ENCODE peak calls at places on chromosomes 12 and 14, in four cellular contexts. Y is BE2C, O is keratinocyte, H is psoas muscle. K is an unnamed sample.
A peak's percentile ranks its signal among the peaks of the same experiment; 100 is the strongest.

GRCh38 chr12:29782821-29783772 is 645 bp downstream of the TMTC1 start:
- DNase-seq in Y (peak; percentile 43), O (no peak), H (peak; percentile 83), K (peak; percentile 65)

GRCh38 chr12:48078901-48079300 is 27.0 kb downstream of the SENP1 start:
- DNase-seq in Y (no peak), O (no peak), H (no peak), K (no peak)

GRCh38 chr14:24900281-24900868 is 149.6 kb downstream of the STXBP6 start:
- DNase-seq in H (no peak), Y (no peak), O (no peak), K (no peak)

GRCh38 chr14:73633115-73633514 is 11.7 kb upstream of the DNAL1 start:
- DNase-seq in Y (no peak), O (no peak), H (no peak), K (no peak)

GRCh38 chr12:47360771-47361388 is 281.1 kb upstream of the AMIGO2 start:
- DNase-seq in Y (no peak), O (no peak), H (no peak), K (no peak)

GRCh38 chr12:62919827-62920226 is 15.1 kb downstream of the PPM1H start:
- DNase-seq in H (peak; percentile 50), Y (no peak), O (no peak), K (no peak)

GRCh38 chr14:26173581-26173980 is 424.3 kb downstream of the NOVA1 start:
- DNase-seq in Y (no peak), O (no peak), H (no peak), K (no peak)

GRCh38 chr12:25701290-25701689 is 148.2 kb upstream of the LMNTD1 start:
- DNase-seq in H (no peak), Y (no peak), O (no peak), K (no peak)

GRCh38 chr12:113923251-113923650 is 42.9 kb downstream of the RBM19 start:
- DNase-seq in H (no peak), O (no peak), Y (no peak), K (no peak)

GRCh38 chr12:89846473-89846872 is 137.8 kb upstream of the ATP2B1 start:
- DNase-seq in Y (no peak), O (no peak), H (no peak), K (no peak)

GRCh38 chr14:77682158-77682553 is 25.7 kb downstream of the ALKBH1 start:
- DNase-seq in H (no peak), Y (no peak), O (no peak), K (no peak)

GRCh38 chr12:90481748-90482147 is 473.2 kb downstream of the CCER1 start:
- DNase-seq in H (no peak), O (no peak), Y (no peak), K (no peak)

GRCh38 chr12:16163891-16164290 is 113.6 kb downstream of the SLC15A5 start:
- DNase-seq in Y (no peak), H (no peak), O (no peak), K (no peak)

GRCh38 chr14:99686557-99687283 is 2.6 kb downstream of the CYP46A1 start:
- DNase-seq in H (no peak), O (no peak), Y (no peak), K (peak; percentile 43)

GRCh38 chr12:51393676-51394545 is 2.7 kb upstream of the GALNT6 start:
- DNase-seq in H (no peak), O (peak; percentile 92), Y (no peak), K (no peak)

GRCh38 chr12:112978163-112979081 is at the start of gene OAS2:
- DNase-seq in H (peak; percentile 54), O (peak; percentile 44), Y (no peak), K (peak; percentile 86)

GRCh38 chr14:72554994-72555608 is 338.8 kb downstream of the DPF3 start:
- DNase-seq in Y (no peak), O (no peak), H (no peak), K (no peak)

GRCh38 chr12:64673490-64674169 is 63.3 kb downstream of the RASSF3 start:
- DNase-seq in O (no peak), Y (peak; percentile 32), H (no peak), K (no peak)

GRCh38 chr14:59123975-59124374 is 64.5 kb upstream of the DAAM1 start:
- DNase-seq in O (no peak), H (no peak), Y (no peak), K (no peak)

GRCh38 chr12:116060765-116061164 is 216.7 kb downstream of the MED13L start:
- DNase-seq in O (no peak), Y (no peak), H (no peak), K (no peak)

GRCh38 chr14:64549805-64550538 is at the start of gene PPP1R36:
- DNase-seq in H (peak; percentile 64), Y (peak; percentile 54), O (no peak), K (peak; percentile 64)

GRCh38 chr14:60935283-60935682 is 45.6 kb downstream of the TRMT5 start:
- DNase-seq in O (no peak), Y (no peak), H (no peak), K (no peak)

GRCh38 chr14:50039120-50039517 is 77.3 kb downstream of the VCPKMT start:
- DNase-seq in O (no peak), Y (no peak), H (no peak), K (no peak)

GRCh38 chr12:128810182-128811127 is 13.3 kb downstream of the SLC15A4 start:
- DNase-seq in H (peak; percentile 93), O (no peak), Y (no peak), K (peak; percentile 83)

GRCh38 chr12:27194644-27195043 is 49.4 kb upstream of the STK38L start:
- DNase-seq in Y (no peak), O (no peak), H (no peak), K (no peak)

GRCh38 chr14:99430491-99430890 is 50.2 kb downstream of the SETD3 start:
- DNase-seq in Y (peak; percentile 31), O (no peak), H (no peak), K (no peak)

GRCh38 chr12:81811778-81812125 is 52.6 kb upstream of the PPFIA2 start:
- DNase-seq in Y (no peak), O (no peak), H (no peak), K (no peak)

GRCh38 chr14:105023791-105024480 is 3.1 kb upstream of the CDCA4 start:
- DNase-seq in Y (no peak), O (no peak), H (no peak), K (no peak)

GRCh38 chr12:10368206-10369171 is 21.4 kb downstream of the KLRK1 start:
- DNase-seq in H (no peak), Y (no peak), O (no peak), K (no peak)

GRCh38 chr14:75871181-75871880 is 110.5 kb downstream of the TGFB3 start:
- DNase-seq in O (no peak), H (no peak), Y (peak; percentile 7), K (no peak)

GRCh38 chr12:6772729-6773661 is 675 bp downstream of the LAG3 start:
- DNase-seq in O (no peak), H (no peak), Y (no peak), K (no peak)

GRCh38 chr14:69673099-69673498 is 61.7 kb downstream of the SUSD6 start:
- DNase-seq in O (no peak), H (no peak), Y (no peak), K (no peak)

GRCh38 chr12:95648990-95649791 is 97.9 kb upstream of the USP44 start:
- DNase-seq in Y (no peak), O (peak; percentile 81), H (no peak), K (no peak)

GRCh38 chr12:1880153-1880845 is 38.2 kb downstream of the CACNA2D4 start:
- DNase-seq in H (peak; percentile 30), Y (no peak), O (no peak), K (peak; percentile 30)

GRCh38 chr14:34920339-34920738 is 45.2 kb upstream of the BAZ1A start:
- DNase-seq in Y (no peak), O (no peak), H (no peak), K (no peak)

GRCh38 chr12:19402211-19402610 is 37.1 kb upstream of the AEBP2 start:
- DNase-seq in H (no peak), Y (no peak), O (peak; percentile 19), K (no peak)

GRCh38 chr12:110689002-110689600 is at the start of gene HVCN1:
- DNase-seq in Y (no peak), O (no peak), H (peak; percentile 78), K (peak; percentile 69)

DNA sequence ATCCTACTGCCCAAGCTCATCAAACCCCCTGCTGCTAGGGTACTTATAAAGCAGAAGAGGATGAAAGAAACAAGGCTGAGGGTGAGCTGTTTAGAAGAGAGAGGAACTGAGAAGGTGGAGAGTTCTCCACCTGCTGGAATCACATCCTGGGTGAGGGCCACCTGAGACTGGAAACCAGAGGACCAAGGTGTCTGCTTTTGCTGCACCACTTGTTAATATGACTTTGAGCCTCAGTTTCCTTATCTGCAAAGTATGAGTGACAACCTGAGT is 203.2 kb upstream of the SSTR1 start:
- DNase-seq in O (no peak), Y (no peak), H (no peak), K (no peak)
- TF ChIP-seq CTCF in O (no peak), Y (no peak), H (no peak), K (no peak)

GRCh38 chr12:103851127-103851526 is 10.1 kb upstream of the NT5DC3 start:
- DNase-seq in Y (no peak), H (no peak), O (no peak), K (no peak)

GRCh38 chr12:103850429-103850828 is 9.4 kb upstream of the NT5DC3 start:
- DNase-seq in H (no peak), O (no peak), Y (no peak), K (no peak)

GRCh38 chr12:103848917-103849491 is 8.0 kb upstream of the NT5DC3 start:
- DNase-seq in O (no peak), Y (no peak), H (no peak), K (no peak)

GRCh38 chr12:103846415-103846814 is 5.4 kb upstream of the NT5DC3 start:
- DNase-seq in Y (no peak), H (no peak), O (no peak), K (no peak)

DNA sequence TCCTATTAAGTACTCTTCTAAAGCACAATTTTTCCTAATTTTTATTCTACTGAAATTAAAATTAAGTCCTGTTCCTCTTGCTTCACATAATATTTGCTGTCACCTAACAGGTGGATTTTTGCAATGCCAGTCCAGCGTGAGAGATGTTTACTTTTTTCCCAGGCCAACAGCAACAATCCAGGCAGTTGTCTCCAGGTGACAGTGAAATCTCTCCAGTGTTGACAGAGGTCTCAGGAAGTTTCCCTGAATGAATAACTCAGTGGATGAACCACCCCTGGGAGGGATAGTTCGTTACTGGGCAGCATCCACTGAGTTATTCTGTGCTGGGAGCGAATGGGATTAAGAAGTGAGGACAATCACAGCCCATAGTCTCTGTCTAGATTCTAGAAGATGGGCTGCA is 7.1 kb upstream of the NT5DC3 start:
- DNase-seq in Y (no peak), O (no peak), H (no peak), K (no peak)
- H3K4me1 ChIP-seq in Y (peaks cover 4% of the 10 kb centered on the region), O (no peaks in the 10 kb centered on the region), H (no peaks in the 10 kb centered on the region), K (no peaks in the 10 kb centered on the region)

DNA sequence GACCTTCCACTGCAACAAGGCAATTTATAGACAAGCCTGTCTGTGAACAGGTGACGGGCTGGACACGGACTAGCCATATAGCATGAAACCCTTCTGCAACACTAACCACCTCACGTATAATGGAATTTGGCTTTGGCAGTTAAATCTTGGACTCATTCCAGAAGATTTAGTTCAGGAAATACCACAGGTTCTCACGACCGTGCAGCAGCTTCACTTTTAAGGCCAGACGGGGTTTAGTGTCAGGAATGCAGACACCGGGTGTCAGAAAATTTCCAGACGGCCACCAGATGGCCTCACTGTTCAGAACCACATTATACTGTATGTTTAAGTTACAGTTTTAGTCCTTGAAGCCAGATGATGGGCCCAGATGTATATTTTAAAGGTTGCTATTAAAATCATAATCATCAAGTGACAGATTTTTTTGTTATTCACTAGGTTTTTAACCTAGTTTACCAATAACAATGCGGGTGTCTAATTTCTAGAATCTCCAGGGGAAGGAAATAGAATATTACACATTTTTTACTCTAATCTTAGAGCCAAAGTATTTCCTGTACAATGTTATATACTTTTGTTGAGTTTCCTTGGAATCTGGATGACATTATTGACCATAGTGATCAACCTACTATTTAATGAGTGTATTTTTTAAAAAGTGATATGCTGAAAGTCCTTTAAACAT is 90.5 kb upstream of the TMPO start:
- DNase-seq in O (peak; percentile 69), H (peak; percentile 56), Y (peak; percentile 51), K (no peak)
- TF ChIP-seq CTCF in O (peak; percentile 68), H (peak; percentile 66), Y (peak; percentile 79), K (peak; percentile 77)

GRCh38 chr12:122870163-122870842 is 25.6 kb downstream of the VPS37B start:
- DNase-seq in Y (no peak), O (no peak), H (no peak), K (no peak)
- H3K4me1 ChIP-seq in Y (peaks cover 35% of the 10 kb centered on the region), O (peaks cover 61% of the 10 kb centered on the region), H (peaks cover 62% of the 10 kb centered on the region), K (no peaks in the 10 kb centered on the region)